ENCODE peak calls at places on chromosomes 6 and 20, in seven cellular contexts. J, C, K, M, A, Y and I are unnamed samples.

GRCh38 chr20:2750343-2751251 is 49.8 kb downstream of the CPXM1 start:
- DNase-seq in J (no peak), C (no peak), K (no peak), M (peak), A (peak), Y (no peak), I (peak)

GRCh38 chr20:25418779-25419178 is 11.3 kb downstream of the GINS1 start:
- DNase-seq in J (no peak), C (no peak), K (no peak), M (no peak), A (no peak), Y (no peak), I (no peak)

GRCh38 chr20:41276317-41276751 is 41.2 kb downstream of the ZHX3 start:
- DNase-seq in J (no peak), C (no peak), K (no peak), M (no peak), A (no peak), Y (no peak), I (no peak)

GRCh38 chr20:2879148-2879547 is 5.9 kb downstream of the PTPRA start:
- DNase-seq in J (no peak), C (no peak), K (no peak), M (no peak), A (no peak), Y (no peak), I (no peak)

GRCh38 chr20:43766395-43766794 is 39.6 kb upstream of the GTSF1L start:
- DNase-seq in J (no peak), C (no peak), K (no peak), M (no peak), A (no peak), Y (no peak), I (no peak)

GRCh38 chr20:20621191-20621590 is 91.3 kb downstream of the RALGAPA2 start:
- DNase-seq in J (no peak), C (no peak), K (no peak), M (no peak), A (no peak), Y (no peak), I (no peak)

GRCh38 chr6:44227138-44227770 is 3.9 kb downstream of the SLC29A1 start:
- DNase-seq in J (no peak), C (no peak), K (no peak), M (no peak), A (no peak), Y (no peak), I (no peak)

GRCh38 chr6:6661191-6661590 is 72.7 kb downstream of the LY86 start:
- DNase-seq in J (no peak), C (no peak), K (no peak), M (no peak), A (no peak), Y (no peak), I (no peak)

GRCh38 chr6:136887899-136888298 is 34.2 kb upstream of the SLC35D3 start:
- DNase-seq in J (no peak), C (no peak), K (no peak), M (peak), A (no peak), Y (no peak), I (no peak)

GRCh38 chr20:44585042-44585968 is 2.9 kb downstream of the PKIG start:
- DNase-seq in J (no peak), C (no peak), K (peak), M (no peak), A (no peak), Y (no peak), I (no peak)

GRCh38 chr6:75493400-75494064 is at the start of gene FILIP1:
- DNase-seq in J (peak), C (no peak), K (no peak), M (no peak), A (peak), Y (no peak), I (no peak)

GRCh38 chr20:62808211-62808865 is 3.7 kb downstream of the OGFR start:
- DNase-seq in J (peak), C (no peak), K (no peak), M (peak), A (peak), Y (no peak), I (peak)

GRCh38 chr20:41392295-41392694 is 25.7 kb upstream of the EMILIN3 start:
- DNase-seq in J (no peak), C (no peak), K (no peak), M (no peak), A (no peak), Y (no peak), I (no peak)

GRCh38 chr6:124967444-124967843 is 5.2 kb downstream of the RNF217 start:
- DNase-seq in J (no peak), C (no peak), K (no peak), M (no peak), A (peak), Y (no peak), I (no peak)

GRCh38 chr20:9211016-9211760 is 142.3 kb downstream of the PLCB4 start:
- DNase-seq in J (no peak), C (no peak), K (no peak), M (no peak), A (peak), Y (no peak), I (no peak)

DNA sequence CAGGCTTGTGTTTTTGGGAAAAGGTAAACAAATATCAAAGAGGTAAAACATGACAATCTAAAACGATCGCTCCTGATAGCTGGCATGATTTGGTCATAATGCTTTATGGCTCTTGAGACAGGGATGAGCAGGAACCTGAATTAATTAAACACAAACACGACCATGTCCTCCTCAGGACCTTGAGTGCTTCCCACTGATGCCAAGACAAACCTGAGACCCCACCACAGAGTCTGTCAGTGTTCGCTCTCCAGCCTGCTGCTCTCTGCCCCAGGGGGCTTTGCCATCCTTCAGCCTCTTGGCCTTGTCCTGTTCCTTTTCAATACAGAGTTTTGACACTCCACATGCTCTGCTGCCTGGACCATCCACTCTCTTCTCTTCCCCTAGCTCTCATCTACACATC is 119.4 kb downstream of the MAN1A1 start:
- DNase-seq in J (no peak), C (no peak), K (no peak), M (no peak), A (no peak), Y (no peak), I (no peak)
- TF ChIP-seq SP1 in J (no peak), C (no peak), K (no peak), M (no peak), A (no peak), Y (no peak), I (no peak)

GRCh38 chr6:129340983-129341382 is 369.0 kb downstream of the ARHGAP18 start:
- DNase-seq in J (no peak), C (no peak), K (no peak), M (no peak), A (no peak), Y (no peak), I (no peak)
- TF ChIP-seq SP1 in J (no peak), C (no peak), K (no peak), M (no peak), A (no peak), Y (no peak), I (no peak)

DNA sequence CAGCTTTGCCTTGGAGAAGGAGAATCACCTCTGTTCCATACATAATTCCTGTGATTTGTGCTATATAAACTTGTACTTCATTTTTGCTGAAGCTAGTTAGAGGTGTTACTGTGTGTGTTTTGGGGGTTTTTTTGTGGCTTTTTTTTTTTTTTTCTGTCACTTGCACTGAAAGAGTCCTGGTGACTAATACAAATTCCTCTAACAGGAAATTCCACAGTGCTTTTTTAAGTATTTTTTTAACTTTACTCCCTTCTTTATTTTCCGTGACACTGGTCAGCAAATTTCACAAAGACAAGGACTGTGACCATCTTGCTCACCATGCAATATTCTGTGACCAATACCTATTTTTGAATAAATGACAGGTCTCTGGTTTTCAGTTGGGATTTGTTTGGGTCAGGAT is 110.5 kb downstream of the ISM1 start:
- DNase-seq in J (no peak), C (no peak), K (no peak), M (peak), A (no peak), Y (no peak), I (no peak)
- TF ChIP-seq SP1 in J (no peak), C (no peak), K (no peak), M (no peak), A (no peak), Y (no peak), I (no peak)

DNA sequence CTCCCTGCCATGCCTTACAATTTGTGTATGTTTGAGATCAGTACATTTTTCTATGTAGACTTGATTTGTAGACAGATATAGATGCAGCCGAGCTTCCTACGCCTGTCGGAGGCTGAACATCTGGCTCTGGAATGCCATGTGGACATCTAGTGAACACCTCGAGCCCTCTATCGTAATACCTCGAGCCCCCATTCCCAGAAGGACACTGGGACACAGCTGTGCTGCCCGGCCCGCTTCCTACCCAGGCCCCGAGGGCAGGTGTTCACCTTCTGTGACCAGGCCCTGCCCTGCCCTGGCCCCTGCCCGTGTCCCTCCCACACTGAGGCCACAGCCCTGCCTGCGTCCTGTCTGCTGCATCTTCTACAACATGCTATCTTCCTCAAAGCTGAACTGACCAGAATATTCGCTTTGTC is 12.9 kb downstream of the RPS6KA2 start:
- DNase-seq in J (no peak), C (no peak), K (no peak), M (no peak), A (no peak), Y (no peak), I (no peak)
- TF ChIP-seq SP1 in J (no peak), C (no peak), K (no peak), M (no peak), A (no peak), Y (no peak), I (no peak)

GRCh38 chr6:40353967-40354452 is 233.2 kb downstream of the LRFN2 start:
- DNase-seq in J (peak), C (no peak), K (no peak), M (no peak), A (no peak), Y (no peak), I (no peak)

GRCh38 chr6:40353197-40353966 is 233.8 kb downstream of the LRFN2 start:
- DNase-seq in J (peak), C (no peak), K (no peak), M (no peak), A (no peak), Y (no peak), I (no peak)

GRCh38 chr6:40358473-40359460 is 228.4 kb downstream of the LRFN2 start:
- DNase-seq in J (peak), C (no peak), K (no peak), M (no peak), A (no peak), Y (no peak), I (no peak)

GRCh38 chr6:40355532-40355931 is 231.6 kb downstream of the LRFN2 start:
- DNase-seq in J (peak), C (no peak), K (no peak), M (no peak), A (no peak), Y (no peak), I (no peak)

DNA sequence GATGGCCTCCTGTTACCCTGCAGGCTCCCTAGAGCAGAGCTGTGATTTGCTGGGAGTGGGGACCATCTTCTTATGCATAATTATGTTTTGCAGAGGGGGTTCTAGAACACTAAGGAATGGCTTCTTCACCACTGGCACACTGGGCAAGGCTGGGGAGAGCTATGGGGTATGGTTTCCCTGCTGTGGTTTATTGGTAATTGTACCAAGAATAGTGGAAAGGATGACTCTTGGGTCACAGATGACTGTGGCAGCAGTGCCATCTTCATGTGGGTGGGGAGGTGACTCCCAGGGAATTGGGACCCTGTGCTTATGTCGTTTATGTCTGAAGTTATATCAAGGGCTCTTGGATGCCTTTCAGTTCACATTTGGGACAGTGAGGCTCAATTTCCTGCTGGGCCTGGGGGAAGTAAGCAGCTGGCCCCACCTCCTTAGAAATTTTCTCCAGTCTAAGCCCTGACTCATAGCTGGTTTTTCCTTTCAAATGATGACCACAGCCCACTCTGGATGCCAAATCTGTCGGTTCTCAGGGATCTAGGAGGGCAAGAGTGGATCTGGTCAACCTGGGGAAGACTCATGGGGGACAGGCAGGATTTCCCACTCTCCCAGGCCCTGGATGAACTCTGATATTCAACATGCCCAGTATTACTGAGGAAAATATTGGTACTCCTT is 230.8 kb downstream of the LRFN2 start:
- DNase-seq in J (no peak), C (no peak), K (no peak), M (no peak), A (no peak), Y (no peak), I (no peak)
- TF ChIP-seq SP1 in J (no peak), C (no peak), K (no peak), M (no peak), A (no peak), Y (no peak), I (no peak)

GRCh38 chr20:38603286-38603685 is 1.7 kb downstream of the ARHGAP40 start:
- DNase-seq in J (no peak), C (no peak), K (no peak), M (no peak), A (no peak), Y (no peak), I (no peak)

GRCh38 chr20:38607351-38607750 is 5.7 kb downstream of the ARHGAP40 start:
- DNase-seq in J (no peak), C (no peak), K (no peak), M (no peak), A (no peak), Y (no peak), I (no peak)

GRCh38 chr20:38608188-38608587 is 6.6 kb downstream of the ARHGAP40 start:
- DNase-seq in J (no peak), C (no peak), K (no peak), M (no peak), A (no peak), Y (no peak), I (no peak)

GRCh38 chr20:38602185-38602581 is 574 bp downstream of the ARHGAP40 start:
- DNase-seq in J (no peak), C (no peak), K (no peak), M (no peak), A (no peak), Y (no peak), I (no peak)

GRCh38 chr20:38604873-38605303 is 3.3 kb downstream of the ARHGAP40 start:
- DNase-seq in J (no peak), C (no peak), K (no peak), M (peak), A (no peak), Y (no peak), I (no peak)
- TF ChIP-seq SP1 in J (no peak), C (no peak), K (no peak), M (no peak), A (no peak), Y (no peak), I (no peak)

GRCh38 chr20:5222919-5223634 is 93.7 kb downstream of the PROKR2 start:
- DNase-seq in J (peak), C (peak), K (peak), M (peak), A (peak), Y (peak), I (peak)
- TF ChIP-seq SP1 in J (no peak), C (no peak), K (no peak), M (no peak), A (no peak), Y (no peak), I (no peak)

DNA sequence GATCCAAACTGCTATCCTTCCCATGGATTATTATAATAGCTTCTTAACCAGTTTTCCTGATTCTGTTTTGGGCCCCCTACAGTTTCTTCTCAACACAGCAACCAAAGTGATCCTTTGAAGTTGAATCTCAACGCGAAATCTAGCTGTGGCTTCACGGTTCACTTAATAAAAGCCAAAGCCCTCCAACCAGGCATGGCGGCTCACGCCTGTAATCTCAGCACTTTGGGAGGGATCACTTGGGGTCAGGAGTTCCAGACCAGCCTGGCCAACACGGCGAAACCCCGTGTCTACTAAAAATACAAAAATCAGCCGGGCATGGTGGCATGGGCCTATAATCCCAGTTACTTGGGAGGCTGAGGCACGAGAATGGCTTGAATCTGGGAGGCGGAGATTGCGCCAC is 3.3 kb downstream of the RMND1 start:
- DNase-seq in J (no peak), C (no peak), K (no peak), M (no peak), A (no peak), Y (no peak), I (no peak)
- TF ChIP-seq SP1 in J (no peak), C (no peak), K (no peak), M (no peak), A (no peak), Y (no peak), I (no peak)